ENCODE peak calls at places on chromosomes 5 and 9, in four cellular contexts. W is heart left ventricle, Q is upper lobe of left lung, P is neuronal stem cell. K is an unnamed sample.
A peak's percentile ranks its signal among the peaks of the same experiment; 100 is the strongest.

GRCh38 chr9:137445930-137446431 is 4.8 kb upstream of the ENTPD8 start:
- DNase-seq in W (no peak), Q (peak; percentile 80), P (no peak), K (no peak)

GRCh38 chr9:75601280-75601679 is 289.2 kb upstream of the PCSK5 start:
- DNase-seq in W (no peak), Q (no peak), P (no peak), K (no peak)

GRCh38 chr9:121737481-121737931 is 86.1 kb downstream of the DAB2IP start:
- DNase-seq in W (no peak), Q (no peak), P (no peak), K (no peak)

GRCh38 chr9:114462791-114463190 is 42.5 kb downstream of the WHRN start:
- DNase-seq in W (no peak), Q (no peak), P (no peak), K (no peak)

GRCh38 chr9:5643005-5643624 is 14.2 kb downstream of the RIC1 start:
- DNase-seq in W (no peak), Q (no peak), P (no peak), K (no peak)

GRCh38 chr9:117284414-117284813 is 130.4 kb downstream of the ASTN2 start:
- DNase-seq in W (no peak), Q (no peak), P (no peak), K (no peak)

GRCh38 chr5:126376443-126376842 is 46.8 kb upstream of the GRAMD2B start:
- DNase-seq in W (no peak), Q (no peak), P (no peak), K (no peak)

GRCh38 chr5:72106922-72107873 is at the start of gene MAP1B:
- DNase-seq in W (peak; percentile 73), Q (peak; percentile 84), P (peak; percentile 94), K (peak; percentile 61)

GRCh38 chr9:106060885-106061284 is 366.5 kb downstream of the TMEM38B start:
- DNase-seq in W (no peak), Q (no peak), P (no peak), K (no peak)

GRCh38 chr5:34574976-34575467 is 81.1 kb upstream of the RAI14 start:
- DNase-seq in W (no peak), Q (no peak), P (no peak), K (no peak)

GRCh38 chr5:34570721-34571379 is 85.3 kb upstream of the RAI14 start:
- DNase-seq in W (no peak), Q (no peak), P (no peak), K (no peak)

GRCh38 chr5:34576849-34577248 is 79.3 kb upstream of the RAI14 start:
- DNase-seq in W (no peak), Q (peak; percentile 36), P (no peak), K (no peak)

GRCh38 chr5:34570143-34570542 is 86.0 kb upstream of the RAI14 start:
- DNase-seq in W (no peak), Q (no peak), P (no peak), K (no peak)

GRCh38 chr5:34571380-34572041 is 84.6 kb upstream of the RAI14 start:
- DNase-seq in W (no peak), Q (no peak), P (no peak), K (no peak)
- H3K4me3 ChIP-seq in W (no peak overlapping the region), Q (no peak overlapping the region), P (no peak overlapping the region), K (no peak overlapping the region)

DNA sequence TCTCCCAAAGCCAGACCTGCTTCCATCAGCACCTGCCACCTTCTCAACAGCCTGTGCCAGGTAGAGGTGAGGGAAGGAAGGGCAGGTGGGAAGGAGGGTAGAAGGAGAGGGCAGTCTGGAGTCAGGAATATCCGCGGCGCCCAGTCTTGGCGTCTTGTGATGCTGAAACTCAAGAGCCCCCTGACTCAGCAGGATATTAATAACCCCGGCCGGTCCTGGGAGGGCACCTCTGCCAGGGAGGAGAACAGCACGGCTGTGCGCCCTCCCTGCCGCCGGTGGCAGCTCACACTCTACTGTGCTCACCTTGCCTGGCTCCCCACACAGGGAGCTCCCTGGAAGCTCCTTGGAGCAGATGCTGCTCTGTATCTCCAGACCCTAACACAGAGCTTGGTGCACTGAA is 11.6 kb upstream of the NTNG2 start:
- DNase-seq in W (no peak), Q (no peak), P (no peak), K (peak; percentile 32)
- H3K27me3 ChIP-seq in W (peaks cover 13% of the 10 kb centered on the region), Q (no peaks in the 10 kb centered on the region), P (no peaks in the 10 kb centered on the region), K (no peaks in the 10 kb centered on the region)

GRCh38 chr9:124693403-124693802 is 77.7 kb downstream of the NR6A1 start:
- DNase-seq in W (no peak), Q (no peak), P (no peak), K (no peak)

GRCh38 chr9:124697326-124698200 is 73.5 kb downstream of the NR6A1 start:
- DNase-seq in W (no peak), Q (no peak), P (no peak), K (peak; percentile 17)

GRCh38 chr9:124694394-124695279 is 76.5 kb downstream of the NR6A1 start:
- DNase-seq in W (no peak), Q (no peak), P (no peak), K (no peak)

GRCh38 chr9:124696101-124696500 is 75.0 kb downstream of the NR6A1 start:
- DNase-seq in W (no peak), Q (no peak), P (no peak), K (no peak)

DNA sequence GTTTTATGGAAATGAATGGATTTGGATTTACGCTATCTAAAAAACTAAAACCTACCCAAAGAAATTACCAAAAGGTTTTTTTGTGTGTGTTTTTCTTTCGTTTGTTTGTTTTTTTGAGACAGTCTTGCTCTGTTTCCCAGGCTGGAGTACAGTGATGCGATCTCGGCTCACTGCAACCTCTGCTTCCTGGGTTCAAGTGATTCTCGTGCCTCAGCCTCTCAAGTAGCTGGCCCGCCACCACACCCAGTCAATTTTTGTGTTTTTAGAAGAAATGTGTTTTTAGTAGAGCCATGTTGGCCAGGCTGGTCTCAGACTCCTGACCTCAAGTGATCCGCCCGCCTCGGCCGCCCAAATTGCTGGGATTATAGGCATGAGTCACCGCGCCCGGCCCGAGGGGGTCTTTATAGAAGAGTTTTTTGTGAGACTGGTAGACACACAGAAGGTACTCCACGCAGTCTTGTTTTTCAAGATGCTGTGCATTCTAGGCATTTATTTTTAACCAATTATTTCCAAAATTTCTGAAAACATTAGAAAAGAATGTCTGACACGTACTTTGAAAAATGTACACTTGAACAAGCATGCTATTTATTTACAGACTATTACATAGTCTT is 75.7 kb downstream of the NR6A1 start:
- DNase-seq in W (no peak), Q (peak; percentile 58), P (no peak), K (no peak)
- H3K4me3 ChIP-seq in W (no peak overlapping the region), Q (no peak overlapping the region), P (no peak overlapping the region), K (no peak overlapping the region)

GRCh38 chr5:76612942-76613341 is 10.3 kb downstream of the F2RL2 start:
- DNase-seq in W (no peak), Q (no peak), P (no peak), K (no peak)

GRCh38 chr5:76606665-76607064 is 16.5 kb downstream of the F2RL2 start:
- DNase-seq in W (no peak), Q (no peak), P (no peak), K (no peak)

GRCh38 chr5:76607353-76607871 is 15.8 kb downstream of the F2RL2 start:
- DNase-seq in W (no peak), Q (no peak), P (peak; percentile 38), K (no peak)

GRCh38 chr5:76608833-76609232 is 14.4 kb downstream of the F2RL2 start:
- DNase-seq in W (no peak), Q (no peak), P (no peak), K (no peak)

GRCh38 chr5:76610196-76610595 is 13.0 kb downstream of the F2RL2 start:
- DNase-seq in W (no peak), Q (no peak), P (no peak), K (no peak)
- H3K27me3 ChIP-seq in W (no peaks in the 10 kb centered on the region), Q (no peaks in the 10 kb centered on the region), P (no peaks in the 10 kb centered on the region), K (no peaks in the 10 kb centered on the region)

DNA sequence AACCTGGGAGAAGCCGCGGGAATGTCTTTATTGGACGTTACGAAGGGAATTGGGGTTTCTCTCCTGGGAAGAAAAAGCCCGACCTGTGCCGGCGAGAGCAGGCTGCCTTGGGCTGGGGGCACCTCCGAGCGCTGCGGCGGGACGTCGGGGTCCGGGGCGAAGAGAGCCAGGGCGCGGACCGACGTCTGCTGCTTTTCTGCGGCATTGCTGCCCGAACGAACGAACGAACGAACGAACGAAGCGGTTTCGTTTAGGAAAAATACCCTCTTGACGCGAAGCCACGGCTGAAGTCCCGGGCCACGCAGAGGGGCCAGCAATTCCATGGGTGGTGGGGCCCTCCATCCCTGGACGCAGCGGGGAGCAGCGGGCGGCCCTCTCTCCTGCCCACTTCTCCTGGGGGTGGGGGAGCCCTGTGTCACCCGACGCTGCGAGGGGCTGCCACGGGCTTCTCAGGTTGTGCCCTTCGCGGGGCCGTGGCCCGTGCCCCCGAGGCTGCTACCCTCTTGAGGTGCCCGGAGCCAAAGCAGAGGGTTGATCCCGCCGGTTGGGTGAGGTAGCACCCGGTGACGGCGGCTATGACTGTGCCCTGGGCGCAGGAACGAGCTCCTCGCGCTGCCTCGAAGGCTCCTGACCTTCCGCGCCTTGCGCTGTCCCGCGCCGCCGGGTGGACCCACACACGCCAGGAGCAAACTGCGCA is 4.9 kb upstream of the PITX1 start:
- DNase-seq in W (no peak), Q (no peak), P (no peak), K (no peak)
- H3K4me3 ChIP-seq in W (no peak overlapping the region), Q (peak overlapping the region; percentile 22), P (peak overlapping the region; percentile 20), K (no peak overlapping the region)

GRCh38 chr5:181045316-181045715 is 5.2 kb downstream of the BTNL9 start:
- DNase-seq in W (no peak), Q (no peak), P (no peak), K (no peak)
- H3K27me3 ChIP-seq in W (peaks cover 36% of the 10 kb centered on the region), Q (no peaks in the 10 kb centered on the region), P (peaks cover 16% of the 10 kb centered on the region), K (peaks cover 55% of the 10 kb centered on the region)

DNA sequence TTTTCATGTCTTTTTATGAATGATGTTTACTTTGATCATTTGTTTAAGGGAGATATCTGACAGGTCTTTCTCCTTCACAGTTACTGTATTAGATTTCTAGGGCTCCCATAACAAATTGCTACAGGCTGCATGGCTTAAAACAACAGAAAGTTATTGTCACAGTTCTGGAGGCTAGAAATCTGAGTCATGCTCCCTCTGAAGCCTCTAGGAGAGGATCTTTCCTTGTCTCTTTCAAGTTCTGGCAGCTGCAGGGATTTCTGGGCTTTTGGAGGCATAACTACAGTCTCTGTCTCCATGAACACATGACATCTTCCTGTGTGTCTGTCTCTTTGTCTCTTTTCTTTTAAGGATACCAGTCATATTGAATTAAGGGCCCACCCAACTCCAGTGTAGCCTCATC is 557.3 kb upstream of the SEMA6A start:
- DNase-seq in W (no peak), Q (no peak), P (no peak), K (no peak)
- H3K4me3 ChIP-seq in W (no peak overlapping the region), Q (no peak overlapping the region), P (no peak overlapping the region), K (no peak overlapping the region)

GRCh38 chr5:140040358-140040757 is 2.7 kb downstream of the NRG2 start:
- DNase-seq in W (no peak), Q (no peak), P (no peak), K (no peak)

GRCh38 chr5:140042551-140043507 is at the start of gene NRG2:
- DNase-seq in W (peak; percentile 74), Q (peak; percentile 92), P (peak; percentile 69), K (peak; percentile 81)

GRCh38 chr5:140039561-140039960 is 3.5 kb downstream of the NRG2 start:
- DNase-seq in W (no peak), Q (no peak), P (no peak), K (no peak)

GRCh38 chr5:140041492-140042421 is 1.3 kb downstream of the NRG2 start:
- DNase-seq in W (peak; percentile 63), Q (peak; percentile 75), P (no peak), K (peak; percentile 54)

DNA sequence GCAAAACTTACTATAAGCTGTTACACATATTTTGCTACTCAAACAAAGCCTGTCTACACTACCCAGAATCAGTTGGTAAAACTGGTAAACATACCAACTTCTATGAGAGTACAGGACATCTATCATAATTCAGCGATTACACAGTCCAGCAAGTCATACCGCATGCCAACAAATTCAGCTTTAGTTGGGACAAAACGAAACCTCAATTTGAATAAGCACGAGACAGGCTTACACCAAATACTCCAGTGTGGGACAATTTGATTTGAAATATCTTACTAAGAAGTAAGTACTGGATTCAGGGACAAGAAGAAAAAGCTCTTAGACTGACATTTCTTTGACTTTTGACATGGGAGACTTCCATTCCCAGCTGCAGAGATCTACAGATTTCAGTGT is 2.0 kb downstream of the NRG2 start:
- DNase-seq in W (no peak), Q (no peak), P (no peak), K (no peak)
- H3K27me3 ChIP-seq in W (no peaks in the 10 kb centered on the region), Q (peaks cover 7% of the 10 kb centered on the region), P (peaks cover 59% of the 10 kb centered on the region), K (no peaks in the 10 kb centered on the region)

K was measured in heart right ventricle.